ENCODE peak calls at places on chromosomes 13 and 19, in four cellular contexts. One of them, this sample, is unnamed.

GRCh38 chr19:18650468-18651001 is 13.7 kb downstream of the KLHL26 start:
- DNase-seq in neural progenitor cell: peak; percentile 37
- DNase-seq in bronchial epithelial cell: no peak
- DNase-seq in breast epithelium: no peak
- DNase-seq in this sample: peak; percentile 97

GRCh38 chr19:1206733-1207301 is 1.2 kb downstream of the STK11 start:
- DNase-seq in neural progenitor cell: no peak
- DNase-seq in bronchial epithelial cell: peak; percentile 29
- DNase-seq in breast epithelium: no peak
- DNase-seq in this sample: no peak

GRCh38 chr13:98222081-98222554 is 45.0 kb upstream of the RNF113B start:
- DNase-seq in neural progenitor cell: no peak
- DNase-seq in bronchial epithelial cell: peak; percentile 28
- DNase-seq in breast epithelium: no peak
- DNase-seq in this sample: no peak

GRCh38 chr13:95432141-95432540 is 120.4 kb upstream of the CLDN10 start:
- DNase-seq in neural progenitor cell: no peak
- DNase-seq in bronchial epithelial cell: no peak
- DNase-seq in breast epithelium: no peak
- DNase-seq in this sample: no peak

GRCh38 chr19:2266183-2266993 is 10.2 kb upstream of the JSRP1 start:
- DNase-seq in neural progenitor cell: no peak
- DNase-seq in bronchial epithelial cell: peak; percentile 53
- DNase-seq in breast epithelium: peak; percentile 81
- DNase-seq in this sample: peak; percentile 91

GRCh38 chr13:33125821-33126570 is 109.8 kb downstream of the KL start:
- DNase-seq in neural progenitor cell: peak; percentile 19
- DNase-seq in bronchial epithelial cell: peak; percentile 91
- DNase-seq in breast epithelium: peak; percentile 45
- DNase-seq in this sample: no peak

GRCh38 chr13:49731766-49732165 is 40.5 kb upstream of the EBPL start:
- DNase-seq in neural progenitor cell: no peak
- DNase-seq in bronchial epithelial cell: peak; percentile 71
- DNase-seq in breast epithelium: no peak
- DNase-seq in this sample: no peak

GRCh38 chr19:51564791-51565190 is 6.3 kb upstream of the ZNF175 start:
- DNase-seq in neural progenitor cell: no peak
- DNase-seq in bronchial epithelial cell: no peak
- DNase-seq in breast epithelium: no peak
- DNase-seq in this sample: no peak

GRCh38 chr19:17648097-17648660 is 40.0 kb downstream of the UNC13A start:
- DNase-seq in neural progenitor cell: no peak
- DNase-seq in bronchial epithelial cell: no peak
- DNase-seq in breast epithelium: no peak
- DNase-seq in this sample: no peak

GRCh38 chr19:40549007-40549708 is 27.5 kb upstream of the SHKBP1 start:
- DNase-seq in neural progenitor cell: peak; percentile 96
- DNase-seq in bronchial epithelial cell: peak; percentile 31
- DNase-seq in breast epithelium: no peak
- DNase-seq in this sample: no peak

GRCh38 chr13:74210693-74211393 is 76.6 kb upstream of the KLF12 start:
- DNase-seq in neural progenitor cell: no peak
- DNase-seq in bronchial epithelial cell: peak; percentile 95
- DNase-seq in breast epithelium: no peak
- DNase-seq in this sample: peak; percentile 30

GRCh38 chr19:9945319-9945966 is 9.1 kb upstream of the OLFM2 start:
- DNase-seq in neural progenitor cell: peak; percentile 31
- DNase-seq in bronchial epithelial cell: peak; percentile 81
- DNase-seq in breast epithelium: peak; percentile 68
- DNase-seq in this sample: peak; percentile 95

GRCh38 chr13:99086869-99087129 is 108.9 kb upstream of the DOCK9 start:
- DNase-seq in neural progenitor cell: no peak
- DNase-seq in bronchial epithelial cell: no peak
- DNase-seq in breast epithelium: no peak
- DNase-seq in this sample: no peak

GRCh38 chr13:63209330-63210017 is 1793.8 kb upstream of the PCDH20 start:
- DNase-seq in neural progenitor cell: no peak
- DNase-seq in bronchial epithelial cell: no peak
- DNase-seq in breast epithelium: no peak
- DNase-seq in this sample: no peak

GRCh38 chr13:27533155-27533643 is 82.8 kb upstream of the MTIF3 start:
- DNase-seq in neural progenitor cell: peak; percentile 94
- DNase-seq in bronchial epithelial cell: peak; percentile 23
- DNase-seq in breast epithelium: peak; percentile 52
- DNase-seq in this sample: peak; percentile 84

GRCh38 chr13:50366488-50367174 is 351.4 kb downstream of the KCNRG start:
- DNase-seq in neural progenitor cell: no peak
- DNase-seq in bronchial epithelial cell: no peak
- DNase-seq in breast epithelium: no peak
- DNase-seq in this sample: no peak

GRCh38 chr19:57338798-57339378 is 12.2 kb upstream of the ZNF304 start:
- DNase-seq in neural progenitor cell: no peak
- DNase-seq in bronchial epithelial cell: no peak
- DNase-seq in breast epithelium: no peak
- DNase-seq in this sample: no peak

GRCh38 chr19:45607071-45608029 is 5.3 kb upstream of the GPR4 start:
- DNase-seq in neural progenitor cell: peak; percentile 89
- DNase-seq in bronchial epithelial cell: peak; percentile 44
- DNase-seq in breast epithelium: peak; percentile 42
- DNase-seq in this sample: no peak

GRCh38 chr13:25253702-25254101 is 33.6 kb downstream of the MTMR6 start:
- DNase-seq in neural progenitor cell: no peak
- DNase-seq in bronchial epithelial cell: peak; percentile 21
- DNase-seq in breast epithelium: no peak
- DNase-seq in this sample: no peak

GRCh38 chr19:35742121-35742724 is at the start of gene IGFLR1:
- DNase-seq in neural progenitor cell: no peak
- DNase-seq in bronchial epithelial cell: no peak
- DNase-seq in breast epithelium: no peak
- DNase-seq in this sample: no peak

GRCh38 chr19:50663280-50663790 is 14.1 kb downstream of the C19orf81 start:
- DNase-seq in neural progenitor cell: no peak
- DNase-seq in bronchial epithelial cell: no peak
- DNase-seq in breast epithelium: no peak
- DNase-seq in this sample: no peak

GRCh38 chr19:10390652-10391286 is 10.4 kb upstream of the TYK2 start:
- DNase-seq in neural progenitor cell: peak; percentile 81
- DNase-seq in bronchial epithelial cell: peak; percentile 65
- DNase-seq in breast epithelium: peak; percentile 76
- DNase-seq in this sample: no peak

GRCh38 chr19:17090501-17091074 is 15.0 kb downstream of the MYO9B start:
- DNase-seq in neural progenitor cell: no peak
- DNase-seq in bronchial epithelial cell: peak; percentile 24
- DNase-seq in breast epithelium: no peak
- DNase-seq in this sample: no peak

GRCh38 chr19:45952691-45953505 is 20.8 kb downstream of the NOVA2 start:
- DNase-seq in neural progenitor cell: peak; percentile 96
- DNase-seq in bronchial epithelial cell: peak; percentile 25
- DNase-seq in breast epithelium: no peak
- DNase-seq in this sample: no peak

GRCh38 chr13:80348308-80348707 is 7.4 kb upstream of the SPRY2 start:
- DNase-seq in neural progenitor cell: no peak
- DNase-seq in bronchial epithelial cell: no peak
- DNase-seq in breast epithelium: no peak
- DNase-seq in this sample: no peak

GRCh38 chr13:23822252-23822824 is 66.9 kb downstream of the MIPEP start:
- DNase-seq in neural progenitor cell: no peak
- DNase-seq in bronchial epithelial cell: peak; percentile 25
- DNase-seq in breast epithelium: no peak
- DNase-seq in this sample: no peak

GRCh38 chr13:111976474-111977183 is 90.3 kb upstream of the SOX1 start:
- DNase-seq in neural progenitor cell: no peak
- DNase-seq in bronchial epithelial cell: no peak
- DNase-seq in breast epithelium: no peak
- DNase-seq in this sample: no peak

GRCh38 chr13:47287291-47287751 is 390.5 kb upstream of the HTR2A start:
- DNase-seq in neural progenitor cell: no peak
- DNase-seq in bronchial epithelial cell: no peak
- DNase-seq in breast epithelium: no peak
- DNase-seq in this sample: no peak

GRCh38 chr19:571127-571974 is 1.0 kb upstream of the BSG start:
- DNase-seq in neural progenitor cell: peak; percentile 71
- DNase-seq in bronchial epithelial cell: peak; percentile 35
- DNase-seq in breast epithelium: peak; percentile 67
- DNase-seq in this sample: no peak

GRCh38 chr19:5672708-5673459 is 7.4 kb downstream of the MICOS13 start:
- DNase-seq in neural progenitor cell: no peak
- DNase-seq in bronchial epithelial cell: no peak
- DNase-seq in breast epithelium: no peak
- DNase-seq in this sample: no peak

GRCh38 chr13:101681834-101682233 is 229.4 kb downstream of the ITGBL1 start:
- DNase-seq in neural progenitor cell: no peak
- DNase-seq in bronchial epithelial cell: peak; percentile 13
- DNase-seq in breast epithelium: no peak
- DNase-seq in this sample: no peak

GRCh38 chr13:38045278-38046048 is 175.9 kb upstream of the TRPC4 start:
- DNase-seq in neural progenitor cell: peak; percentile 52
- DNase-seq in bronchial epithelial cell: peak; percentile 37
- DNase-seq in breast epithelium: no peak
- DNase-seq in this sample: no peak

GRCh38 chr19:2324220-2324948 is 4.0 kb downstream of the LSM7 start:
- DNase-seq in neural progenitor cell: no peak
- DNase-seq in bronchial epithelial cell: no peak
- DNase-seq in breast epithelium: no peak
- DNase-seq in this sample: no peak

GRCh38 chr19:12766051-12766521 is 9.3 kb downstream of the HOOK2 start:
- DNase-seq in neural progenitor cell: peak; percentile 87
- DNase-seq in bronchial epithelial cell: no peak
- DNase-seq in breast epithelium: peak; percentile 77
- DNase-seq in this sample: no peak

GRCh38 chr19:17078920-17079709 is 3.5 kb downstream of the MYO9B start:
- DNase-seq in neural progenitor cell: peak; percentile 51
- DNase-seq in bronchial epithelial cell: no peak
- DNase-seq in breast epithelium: no peak
- DNase-seq in this sample: no peak

GRCh38 chr13:105972811-105973590 is 562.5 kb downstream of the EFNB2 start:
- DNase-seq in neural progenitor cell: no peak
- DNase-seq in bronchial epithelial cell: peak; percentile 60
- DNase-seq in breast epithelium: no peak
- DNase-seq in this sample: no peak

GRCh38 chr13:109157275-109157674 is 527.9 kb downstream of the MYO16 start:
- DNase-seq in neural progenitor cell: peak; percentile 21
- DNase-seq in bronchial epithelial cell: peak; percentile 45
- DNase-seq in breast epithelium: no peak
- DNase-seq in this sample: no peak

GRCh38 chr13:109156181-109156935 is 526.9 kb downstream of the MYO16 start:
- DNase-seq in neural progenitor cell: no peak
- DNase-seq in bronchial epithelial cell: peak; percentile 95
- DNase-seq in breast epithelium: no peak
- DNase-seq in this sample: peak; percentile 81

GRCh38 chr13:109154146-109154545 is 524.7 kb downstream of the MYO16 start:
- DNase-seq in neural progenitor cell: no peak
- DNase-seq in bronchial epithelial cell: peak; percentile 39
- DNase-seq in breast epithelium: no peak
- DNase-seq in this sample: no peak

GRCh38 chr13:109154546-109154945 is 525.1 kb downstream of the MYO16 start:
- DNase-seq in neural progenitor cell: no peak
- DNase-seq in bronchial epithelial cell: peak; percentile 71
- DNase-seq in breast epithelium: no peak
- DNase-seq in this sample: no peak

GRCh38 chr13:109155301-109155761 is 525.9 kb downstream of the MYO16 start:
- DNase-seq in neural progenitor cell: no peak
- DNase-seq in bronchial epithelial cell: peak; percentile 90
- DNase-seq in breast epithelium: no peak
- DNase-seq in this sample: no peak
- TF ChIP-seq CTCF in neural progenitor cell: no peak
- TF ChIP-seq CTCF in bronchial epithelial cell: no peak
- TF ChIP-seq CTCF in breast epithelium: no peak
- TF ChIP-seq CTCF in this sample: peak; percentile 15

GRCh38 chr19:3493651-3494050 is 6.8 kb downstream of the DOHH start:
- DNase-seq in neural progenitor cell: no peak
- DNase-seq in bronchial epithelial cell: no peak
- DNase-seq in breast epithelium: no peak
- DNase-seq in this sample: no peak

GRCh38 chr19:3492131-3492839 is 8.2 kb downstream of the DOHH start:
- DNase-seq in neural progenitor cell: no peak
- DNase-seq in bronchial epithelial cell: no peak
- DNase-seq in breast epithelium: no peak
- DNase-seq in this sample: no peak

GRCh38 chr19:3492919-3493318 is 7.6 kb downstream of the DOHH start:
- DNase-seq in neural progenitor cell: no peak
- DNase-seq in bronchial epithelial cell: no peak
- DNase-seq in breast epithelium: no peak
- DNase-seq in this sample: no peak

GRCh38 chr19:3494051-3494450 is 6.4 kb downstream of the DOHH start:
- DNase-seq in neural progenitor cell: peak; percentile 57
- DNase-seq in bronchial epithelial cell: no peak
- DNase-seq in breast epithelium: no peak
- DNase-seq in this sample: no peak

GRCh38 chr19:3491396-3492119 is 8.3 kb upstream of the SMIM44 start:
- DNase-seq in neural progenitor cell: no peak
- DNase-seq in bronchial epithelial cell: no peak
- DNase-seq in breast epithelium: no peak
- DNase-seq in this sample: no peak
- H3K36me3 ChIP-seq in neural progenitor cell: no peaks in the 10 kb centered on the region
- H3K36me3 ChIP-seq in bronchial epithelial cell: peaks cover 11% of the 10 kb centered on the region
- H3K36me3 ChIP-seq in breast epithelium: no peaks in the 10 kb centered on the region
- H3K36me3 ChIP-seq in this sample: peaks cover 58% of the 10 kb centered on the region

DNA sequence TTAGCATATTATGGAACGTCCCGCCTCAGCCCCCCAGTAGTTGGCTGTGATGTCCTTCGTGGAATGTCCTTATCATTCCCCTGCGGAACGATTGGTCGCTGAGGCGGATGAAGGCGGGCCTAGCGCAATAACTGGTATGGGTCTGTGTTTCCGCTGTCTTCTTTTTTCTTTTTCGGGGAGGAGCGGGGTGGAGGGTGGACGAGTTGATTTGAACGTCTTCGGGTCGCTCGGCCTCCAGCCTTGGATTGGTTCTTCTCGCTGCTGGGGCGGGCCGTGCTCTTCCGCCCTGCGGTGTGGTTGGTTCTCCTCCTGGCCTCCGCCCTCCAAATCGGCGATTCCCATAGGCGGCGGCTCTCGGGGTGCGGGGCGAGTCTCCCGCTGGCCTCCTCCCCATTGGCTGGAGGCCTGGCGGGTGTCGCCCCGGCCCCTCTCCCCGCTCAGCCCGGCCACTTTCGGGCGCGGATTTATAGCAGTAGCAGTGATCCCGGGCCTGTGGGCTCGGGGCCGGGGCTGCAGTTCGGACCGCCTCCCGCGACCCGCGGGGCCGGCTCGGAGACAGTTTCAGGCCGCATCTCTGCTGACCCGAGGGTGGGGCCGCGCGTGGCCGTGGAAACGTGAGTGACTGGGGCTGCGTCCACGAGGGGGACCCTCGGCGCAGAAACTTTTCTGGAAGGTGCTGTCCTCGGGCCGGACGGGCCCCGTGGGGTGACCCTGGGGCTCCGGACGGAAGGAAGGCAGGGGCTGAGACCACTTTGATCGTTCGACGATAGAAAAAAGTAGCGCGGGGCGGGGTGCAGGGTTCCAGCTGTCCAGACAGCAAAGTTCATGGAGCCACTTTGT is 2.1 kb downstream of the ING1 start:
- DNase-seq in neural progenitor cell: peak; percentile 99
- DNase-seq in bronchial epithelial cell: peak; percentile 98
- DNase-seq in breast epithelium: peak; percentile 99
- DNase-seq in this sample: peak; percentile 99
- TF ChIP-seq CTCF in neural progenitor cell: peak; percentile 11
- TF ChIP-seq CTCF in bronchial epithelial cell: peak; percentile 18
- TF ChIP-seq CTCF in breast epithelium: peak; percentile 26
- TF ChIP-seq CTCF in this sample: peak; percentile 49

GRCh38 chr19:4447327-4448146 is 10.1 kb downstream of the UBXN6 start:
- DNase-seq in neural progenitor cell: no peak
- DNase-seq in bronchial epithelial cell: no peak
- DNase-seq in breast epithelium: no peak
- DNase-seq in this sample: no peak
- H3K36me3 ChIP-seq in neural progenitor cell: no peaks in the 10 kb centered on the region
- H3K36me3 ChIP-seq in bronchial epithelial cell: peaks cover 39% of the 10 kb centered on the region
- H3K36me3 ChIP-seq in breast epithelium: peaks cover 26% of the 10 kb centered on the region
- H3K36me3 ChIP-seq in this sample: peaks cover 81% of the 10 kb centered on the region